ENCODE peak calls at places on chromosomes 16 and 17, in ten cellular contexts. Q, R, G, I, H, W, M, K, U and J are unnamed samples. For H3K4me1, the result is how much of the 10 kb centered on the place peaks cover.

GRCh38 chr16:48353565-48354163 is 31.5 kb downstream of the SIAH1 start:
- DNase-seq in W (peak), H (peak), G (no peak), Q (peak), U (peak), R (no peak), M (peak), I (peak), K (peak), J (no peak)

GRCh38 chr16:715448-716249 is 731 bp downstream of the METRN start:
- DNase-seq in K (peak), G (no peak), H (no peak), U (no peak), M (no peak), Q (no peak), R (peak), W (no peak), I (peak), J (no peak)

GRCh38 chr16:49183911-49184310 is 97.7 kb downstream of the CBLN1 start:
- DNase-seq in H (peak), R (no peak), M (no peak), G (peak), W (no peak), K (peak), I (peak), Q (no peak), U (no peak), J (no peak)

GRCh38 chr17:8020776-8021564 is 17.9 kb upstream of the ALOX15B start:
- DNase-seq in U (no peak), G (no peak), R (peak), I (no peak), H (no peak), Q (no peak), M (no peak), W (no peak), K (no peak), J (no peak)

GRCh38 chr16:75379339-75379738 is 54.0 kb downstream of the CFDP1 start:
- DNase-seq in M (no peak), K (no peak), U (no peak), R (no peak), W (no peak), G (no peak), Q (no peak), I (no peak), H (no peak), J (no peak)

GRCh38 chr17:7932483-7932891 is 481 bp downstream of the CNTROB start:
- DNase-seq in H (peak), Q (peak), G (peak), W (peak), I (peak), R (no peak), K (no peak), U (peak), M (peak), J (no peak)

GRCh38 chr17:6567528-6568185 is 11.3 kb upstream of the PITPNM3 start:
- DNase-seq in G (no peak), R (peak), K (no peak), M (no peak), U (peak), H (peak), W (no peak), Q (no peak), I (peak), J (no peak)

GRCh38 chr17:82200743-82201497 is 11.7 kb downstream of the CCDC57 start:
- DNase-seq in H (no peak), W (no peak), G (no peak), R (no peak), K (no peak), U (no peak), M (no peak), I (no peak), Q (no peak), J (no peak)

GRCh38 chr17:27807567-27808470 is 7.5 kb upstream of the NOS2 start:
- DNase-seq in K (no peak), G (no peak), I (no peak), U (no peak), R (no peak), Q (no peak), M (no peak), W (no peak), H (no peak), J (no peak)

GRCh38 chr16:23141959-23142740 is 7.1 kb downstream of the USP31 start:
- DNase-seq in G (no peak), M (no peak), H (peak), R (no peak), I (no peak), K (no peak), Q (no peak), U (no peak), W (no peak), J (no peak)

GRCh38 chr17:50532452-50533024 is at the start of gene EPN3:
- DNase-seq in I (peak), M (no peak), R (peak), Q (no peak), W (no peak), G (peak), H (peak), U (peak), K (no peak), J (no peak)

GRCh38 chr17:34412534-34412933 is 49.5 kb upstream of the CCL1 start:
- DNase-seq in R (no peak), K (no peak), U (no peak), M (no peak), G (no peak), H (no peak), W (no peak), I (no peak), Q (no peak), J (no peak)

GRCh38 chr17:19726615-19727376 is 10.4 kb upstream of the SLC47A2 start:
- DNase-seq in Q (no peak), W (no peak), R (no peak), M (no peak), H (no peak), I (no peak), G (no peak), K (no peak), U (no peak), J (no peak)

GRCh38 chr16:67184453-67185002 is 765 bp upstream of the MATCAP1 start:
- DNase-seq in H (no peak), Q (no peak), R (no peak), I (peak), K (peak), U (no peak), M (no peak), G (no peak), W (no peak), J (no peak)

GRCh38 chr17:35087731-35088646 is 24.5 kb upstream of the RFFL start:
- DNase-seq in H (peak), R (peak), G (peak), K (peak), I (no peak), Q (peak), U (peak), W (peak), M (peak), J (no peak)

GRCh38 chr17:55089955-55090573 is 121.5 kb downstream of the STXBP4 start:
- DNase-seq in K (no peak), G (no peak), R (no peak), I (peak), U (no peak), W (peak), M (no peak), H (no peak), Q (no peak), J (no peak)

GRCh38 chr17:18106211-18106610 is 2.3 kb upstream of the MYO15A start:
- DNase-seq in K (no peak), I (no peak), G (no peak), W (no peak), R (no peak), H (no peak), Q (no peak), M (no peak), U (no peak), J (no peak)

GRCh38 chr16:11296706-11297491 is 15.8 kb upstream of the PRM1 start:
- DNase-seq in R (no peak), W (no peak), G (no peak), K (no peak), I (no peak), Q (no peak), M (no peak), H (peak), U (no peak), J (no peak)

DNA sequence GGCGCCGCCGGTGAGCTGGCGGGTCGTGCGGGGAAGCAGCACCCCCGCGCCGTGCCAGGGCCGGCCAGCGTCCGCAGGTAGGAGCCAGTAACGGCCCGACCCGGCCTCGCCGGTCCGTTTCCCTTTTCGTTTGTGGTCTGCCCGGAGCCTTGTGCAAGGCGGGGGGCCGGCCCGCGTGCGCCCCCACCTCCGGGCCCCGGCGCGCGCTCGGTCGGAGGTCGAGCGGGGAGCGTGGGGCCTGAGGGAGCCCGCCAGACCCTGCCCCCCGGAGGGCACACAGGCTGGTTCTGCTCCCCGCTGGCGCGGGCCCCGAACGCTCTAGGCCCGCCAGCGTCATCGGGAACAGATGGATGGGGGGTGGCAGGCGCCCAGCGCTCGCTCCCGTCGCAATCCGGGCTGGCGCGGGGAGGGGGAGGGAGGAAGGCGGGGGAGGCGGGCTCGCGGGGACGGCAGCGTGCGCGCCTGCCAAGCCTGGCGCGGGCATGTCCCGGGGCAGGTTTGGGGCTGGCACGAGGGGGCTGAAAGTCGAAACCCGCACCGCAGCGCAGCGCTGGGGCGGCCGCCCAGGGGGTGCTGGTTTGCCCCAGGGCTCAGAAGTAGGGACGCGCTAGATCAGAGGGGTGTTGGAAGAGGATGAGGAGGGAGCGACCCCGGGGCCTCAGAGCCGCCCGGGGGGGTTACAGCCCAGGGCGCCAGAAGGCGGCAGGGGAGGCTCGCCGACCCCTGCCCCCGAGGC is 1.5 kb upstream of the GSE1 start:
- DNase-seq in I (peak), U (peak), R (peak), M (peak), K (peak), G (peak), W (peak), Q (peak), H (peak), J (peak)
- H3K4me1 ChIP-seq in I (under half), U (half or more), R (half or more), M (half or more), K (under half), G (half or more), W (under half), Q (under half), H (under half), J (under half)

GRCh38 chr16:5017678-5017969 is 16.1 kb downstream of the NAGPA start:
- DNase-seq in W (no peak), U (no peak), Q (no peak), I (no peak), G (no peak), M (no peak), K (no peak), R (no peak), H (no peak), J (no peak)

GRCh38 chr16:5015887-5016286 is 17.8 kb downstream of the NAGPA start:
- DNase-seq in M (no peak), Q (no peak), I (no peak), K (no peak), W (no peak), H (no peak), G (no peak), U (no peak), R (no peak), J (no peak)

GRCh38 chr16:5012887-5013286 is 20.8 kb downstream of the NAGPA start:
- DNase-seq in G (no peak), H (no peak), Q (no peak), U (no peak), W (no peak), K (no peak), R (no peak), M (no peak), I (no peak), J (no peak)

GRCh38 chr16:5016967-5017677 is 16.6 kb downstream of the NAGPA start:
- DNase-seq in U (no peak), M (no peak), I (no peak), W (no peak), G (no peak), K (no peak), R (no peak), Q (no peak), H (no peak), J (no peak)

GRCh38 chr16:5015351-5015750 is 18.4 kb downstream of the NAGPA start:
- DNase-seq in W (no peak), I (no peak), G (no peak), M (no peak), R (no peak), H (no peak), Q (no peak), K (peak), U (no peak), J (no peak)
- H3K4me1 ChIP-seq in W (under half), I (under half), G (under half), M (under half), R (under half), H (under half), Q (under half), K (under half), U (under half), J (under half)

DNA sequence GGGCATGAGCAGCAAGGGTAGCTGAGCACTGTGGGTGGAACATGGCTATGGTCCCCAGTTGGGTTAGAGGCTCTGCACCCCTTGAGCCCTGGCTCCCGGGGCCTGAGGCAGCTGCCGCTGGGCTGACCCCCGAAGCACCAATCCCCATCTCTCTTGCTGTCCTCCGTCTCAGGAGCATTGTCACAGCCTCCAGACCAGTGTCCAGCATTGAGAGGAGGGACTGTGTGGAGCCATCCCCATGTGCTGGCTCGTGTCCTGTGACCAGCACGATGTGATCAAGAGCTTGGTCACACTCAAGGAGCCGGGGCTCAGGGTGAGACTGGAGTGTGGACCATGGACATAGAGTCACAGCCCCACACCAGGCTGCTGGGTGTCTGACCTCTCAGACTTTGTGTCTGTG is 2.9 kb downstream of the SMTNL2 start:
- DNase-seq in G (no peak), U (no peak), M (no peak), Q (no peak), K (no peak), I (peak), W (no peak), H (no peak), R (peak), J (no peak)
- H3K4me1 ChIP-seq in G (under half), U (under half), M (under half), Q (under half), K (under half), I (under half), W (under half), H (under half), R (under half), J (under half)

DNA sequence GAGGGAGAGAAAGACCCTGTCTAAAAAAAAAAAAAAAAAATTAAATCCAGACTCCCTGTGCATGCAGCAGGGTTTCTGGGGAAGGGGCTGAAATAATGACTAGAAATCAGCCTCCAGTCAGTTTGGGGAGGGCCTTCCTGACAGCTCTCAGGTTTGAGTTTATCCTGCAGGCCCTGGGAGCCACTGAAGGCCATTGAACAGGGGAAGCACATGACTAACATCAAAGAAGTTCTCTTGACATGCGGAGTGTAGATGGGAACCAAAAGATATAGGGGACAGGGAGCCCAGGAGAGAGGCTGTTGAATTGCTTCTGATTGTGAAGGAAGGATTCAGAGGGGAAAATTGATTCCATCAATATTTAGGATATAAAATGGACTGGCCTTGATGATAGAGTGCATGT is 2.8 kb upstream of the RABEP2 start:
- DNase-seq in Q (no peak), U (no peak), G (no peak), I (no peak), R (no peak), W (no peak), M (no peak), K (no peak), H (no peak), J (no peak)
- H3K4me1 ChIP-seq in Q (under half), U (under half), G (under half), I (under half), R (under half), W (under half), M (under half), K (under half), H (under half), J (under half)

DNA sequence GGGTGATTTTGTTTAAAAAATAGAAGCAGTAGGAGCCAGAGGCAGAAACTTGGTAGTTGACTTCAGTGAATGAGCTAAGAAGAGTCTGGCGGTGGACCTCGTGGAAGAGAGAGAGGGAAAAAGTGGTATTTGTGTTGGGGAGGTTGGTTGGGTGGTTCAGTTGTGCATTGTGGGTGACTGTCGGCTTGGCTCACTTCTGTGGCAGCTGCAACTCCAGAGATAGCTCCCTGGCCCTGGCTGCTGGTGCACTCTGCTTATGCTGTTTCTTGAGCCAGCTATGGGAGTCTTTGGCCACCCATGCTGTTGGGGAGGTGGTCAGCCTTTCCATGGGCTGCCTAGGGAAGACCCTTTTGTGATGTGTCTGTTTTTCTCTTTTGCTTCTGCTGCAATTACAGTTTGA is 50.4 kb upstream of the CRISPLD2 start:
- DNase-seq in G (no peak), R (no peak), U (no peak), W (no peak), K (no peak), H (no peak), I (no peak), M (no peak), Q (no peak), J (no peak)
- H3K4me1 ChIP-seq in G (under half), R (under half), U (under half), W (under half), K (under half), H (under half), I (under half), M (under half), Q (under half), J (under half)

GRCh38 chr16:87334611-87335305 is 17.6 kb upstream of the C16orf95 start:
- DNase-seq in R (no peak), K (no peak), I (no peak), W (no peak), G (no peak), U (no peak), M (no peak), H (no peak), Q (no peak), J (no peak)
- H3K4me1 ChIP-seq in R (under half), K (under half), I (under half), W (under half), G (under half), U (under half), M (under half), H (under half), Q (under half), J (under half)

GRCh38 chr16:81645303-81645702 is 133.8 kb upstream of the PLCG2 start:
- DNase-seq in H (peak), M (no peak), Q (peak), W (peak), R (no peak), K (peak), I (peak), U (peak), G (no peak), J (no peak)

GRCh38 chr16:81642943-81643342 is 136.1 kb upstream of the PLCG2 start:
- DNase-seq in R (no peak), H (no peak), U (no peak), W (no peak), M (no peak), K (no peak), I (no peak), G (no peak), Q (no peak), J (no peak)

GRCh38 chr16:81647527-81647926 is 131.6 kb upstream of the PLCG2 start:
- DNase-seq in R (no peak), H (peak), I (no peak), K (no peak), G (no peak), U (no peak), M (no peak), Q (no peak), W (peak), J (no peak)

GRCh38 chr16:81646561-81646960 is 132.5 kb upstream of the PLCG2 start:
- DNase-seq in R (no peak), G (no peak), H (peak), W (peak), Q (no peak), K (no peak), U (no peak), I (no peak), M (no peak), J (no peak)

DNA sequence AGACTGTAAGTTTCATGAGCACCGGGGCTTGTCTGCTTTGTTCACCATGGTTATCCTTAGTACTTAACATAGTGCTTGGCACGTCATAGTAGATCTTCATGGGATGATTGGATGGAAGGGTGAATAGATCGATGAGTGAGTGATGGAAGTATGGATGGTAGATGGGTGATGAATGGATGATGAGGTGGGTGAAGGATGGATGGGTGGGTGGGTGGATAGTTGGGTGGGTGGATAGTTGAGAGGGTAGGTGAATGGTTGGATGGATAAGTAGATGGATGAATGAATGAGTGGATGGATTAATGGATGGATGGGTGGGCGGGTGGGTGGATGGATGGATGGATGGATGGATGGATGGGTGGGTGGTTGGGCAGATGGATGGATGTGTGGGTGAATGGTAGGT is 133.2 kb upstream of the PLCG2 start:
- DNase-seq in M (no peak), H (no peak), U (no peak), R (no peak), G (no peak), K (no peak), I (no peak), W (no peak), Q (no peak), J (no peak)
- H3K4me1 ChIP-seq in M (under half), H (under half), U (under half), R (under half), G (under half), K (under half), I (under half), W (under half), Q (under half), J (under half)